ENCODE peak calls at places on chromosomes 2 and 18, in five cellular contexts. One of them, this sample, is unnamed.

GRCh38 chr18:13488281-13488929 is 238.0 kb downstream of the FAM210A start:
- DNase-seq in H1: no peak
- DNase-seq in HepG2: no peak
- DNase-seq in HCT116: no peak
- DNase-seq in GM12878: no peak
- DNase-seq in this sample: no peak

GRCh38 chr18:55102508-55102907 is 143.2 kb upstream of the CCDC68 start:
- DNase-seq in HCT116: no peak
- DNase-seq in GM12878: no peak
- DNase-seq in HepG2: no peak
- DNase-seq in H1: no peak
- DNase-seq in this sample: no peak

GRCh38 chr18:75678662-75679061 is 251.2 kb upstream of the SMIM21 start:
- DNase-seq in HCT116: no peak
- DNase-seq in H1: no peak
- DNase-seq in HepG2: no peak
- DNase-seq in GM12878: no peak
- DNase-seq in this sample: no peak

GRCh38 chr18:45316127-45316526 is 299.1 kb upstream of the SLC14A2 start:
- DNase-seq in GM12878: no peak
- DNase-seq in HepG2: no peak
- DNase-seq in HCT116: no peak
- DNase-seq in H1: no peak
- DNase-seq in this sample: no peak

GRCh38 chr2:241546771-241547498 is 11.6 kb upstream of the BOK start:
- DNase-seq in H1: no peak
- DNase-seq in HCT116: no peak
- DNase-seq in GM12878: no peak
- DNase-seq in HepG2: peak
- DNase-seq in this sample: no peak

GRCh38 chr2:138922973-138923563 is 142.9 kb upstream of the NXPH2 start:
- DNase-seq in H1: no peak
- DNase-seq in HCT116: peak
- DNase-seq in HepG2: peak
- DNase-seq in GM12878: no peak
- DNase-seq in this sample: peak

GRCh38 chr2:37816036-37816435 is 109.1 kb upstream of the RMDN2 start:
- DNase-seq in HCT116: no peak
- DNase-seq in H1: no peak
- DNase-seq in GM12878: no peak
- DNase-seq in HepG2: no peak
- DNase-seq in this sample: no peak

GRCh38 chr2:1297376-1298159 is 115.7 kb upstream of the TPO start:
- DNase-seq in HCT116: no peak
- DNase-seq in HepG2: no peak
- DNase-seq in H1: no peak
- DNase-seq in GM12878: no peak
- DNase-seq in this sample: no peak

GRCh38 chr2:207711750-207712487 is 479 bp downstream of the CCNYL1 start:
- DNase-seq in HepG2: no peak
- DNase-seq in HCT116: no peak
- DNase-seq in GM12878: no peak
- DNase-seq in H1: no peak
- DNase-seq in this sample: peak

GRCh38 chr2:207704031-207704430 is 7.4 kb upstream of the CCNYL1 start:
- DNase-seq in HCT116: no peak
- DNase-seq in H1: no peak
- DNase-seq in HepG2: no peak
- DNase-seq in GM12878: no peak
- DNase-seq in this sample: no peak

GRCh38 chr2:207710814-207711740 is at the start of gene CCNYL1:
- DNase-seq in HepG2: peak
- DNase-seq in GM12878: peak
- DNase-seq in H1: peak
- DNase-seq in HCT116: peak
- DNase-seq in this sample: peak

GRCh38 chr2:207706936-207707860 is 4.2 kb upstream of the CCNYL1 start:
- DNase-seq in GM12878: no peak
- DNase-seq in H1: no peak
- DNase-seq in HepG2: no peak
- DNase-seq in HCT116: no peak
- DNase-seq in this sample: no peak
- TF ChIP-seq JUND in GM12878: no peak
- TF ChIP-seq JUND in H1: no peak
- TF ChIP-seq JUND in HepG2: no peak
- TF ChIP-seq JUND in HCT116: no peak
- TF ChIP-seq JUND in this sample: no peak

GRCh38 chr2:165745916-165746315 is 48.1 kb downstream of the GALNT3 start:
- DNase-seq in HCT116: no peak
- DNase-seq in GM12878: no peak
- DNase-seq in H1: no peak
- DNase-seq in HepG2: no peak
- DNase-seq in this sample: no peak
- TF ChIP-seq JUND in HCT116: no peak
- TF ChIP-seq JUND in GM12878: no peak
- TF ChIP-seq JUND in H1: no peak
- TF ChIP-seq JUND in HepG2: no peak
- TF ChIP-seq JUND in this sample: no peak

DNA sequence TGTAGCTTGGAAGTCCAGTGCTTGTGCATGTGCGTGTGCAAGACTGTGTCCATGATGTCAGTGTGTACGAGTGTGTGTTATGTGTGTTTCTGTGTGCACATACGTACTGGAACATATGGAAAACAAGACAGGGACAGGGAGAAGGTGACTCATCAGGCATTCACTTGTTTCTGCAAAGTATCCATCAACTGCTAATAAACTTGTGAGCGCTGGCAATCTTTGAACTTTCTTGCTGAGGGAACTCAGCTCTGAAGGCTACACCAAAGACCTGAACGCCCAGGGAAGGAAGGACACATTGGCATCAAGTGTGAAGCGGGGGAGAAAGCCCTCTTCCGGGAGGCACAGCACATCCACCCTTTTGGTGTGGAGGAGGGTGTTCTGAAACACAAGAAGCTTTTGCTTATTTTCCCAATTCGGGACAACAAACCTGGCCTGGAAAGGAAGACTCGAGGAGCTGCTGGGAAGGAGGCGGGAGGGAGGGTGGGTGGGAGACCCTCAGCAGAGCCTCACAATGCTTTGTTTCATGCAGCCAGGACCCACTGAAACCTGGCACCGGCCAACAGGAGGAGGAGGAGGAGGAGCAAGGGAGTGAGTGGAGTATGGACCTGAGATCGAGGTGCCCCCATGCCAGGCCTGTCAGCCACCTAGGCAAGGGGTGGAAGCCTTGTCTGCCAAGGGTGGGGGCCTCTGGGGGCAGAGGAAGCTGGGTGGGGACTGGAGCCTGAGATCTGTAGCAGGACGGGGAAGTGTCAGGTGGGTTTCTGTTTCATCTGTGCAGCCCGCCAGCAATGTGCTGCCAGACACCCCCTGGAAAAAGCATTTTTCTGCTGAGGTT is 26.8 kb downstream of the SMAD7 start:
- DNase-seq in H1: no peak
- DNase-seq in HCT116: no peak
- DNase-seq in GM12878: no peak
- DNase-seq in HepG2: no peak
- DNase-seq in this sample: no peak
- TF ChIP-seq JUND in H1: no peak
- TF ChIP-seq JUND in HCT116: no peak
- TF ChIP-seq JUND in GM12878: no peak
- TF ChIP-seq JUND in HepG2: no peak
- TF ChIP-seq JUND in this sample: no peak

DNA sequence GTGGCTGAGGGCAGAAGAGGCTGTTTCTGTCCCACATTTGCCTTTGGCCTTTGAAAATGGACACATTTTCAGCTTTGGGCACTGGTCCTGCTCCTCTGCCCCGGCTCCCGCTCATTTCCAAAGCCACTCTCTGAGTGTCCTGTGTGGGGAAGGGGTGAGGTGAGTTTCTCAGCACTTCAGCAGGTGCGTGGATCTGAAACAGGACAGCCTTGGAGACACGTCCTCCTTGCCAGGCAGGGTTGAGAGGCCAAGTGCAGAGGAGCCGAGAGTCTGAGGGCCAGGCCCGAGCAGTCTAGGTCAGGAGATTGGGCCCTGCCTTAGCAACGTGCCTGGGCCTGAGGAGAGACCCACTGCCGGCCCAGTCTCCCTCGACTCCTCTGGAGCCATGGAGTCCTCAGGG is 21.9 kb upstream of the ALPI start:
- DNase-seq in HepG2: no peak
- DNase-seq in HCT116: no peak
- DNase-seq in H1: no peak
- DNase-seq in GM12878: no peak
- DNase-seq in this sample: no peak
- TF ChIP-seq JUND in HepG2: no peak
- TF ChIP-seq JUND in HCT116: no peak
- TF ChIP-seq JUND in H1: no peak
- TF ChIP-seq JUND in GM12878: no peak
- TF ChIP-seq JUND in this sample: no peak

GRCh38 chr2:17571681-17572080 is 31.2 kb downstream of the VSNL1 start:
- DNase-seq in HCT116: no peak
- DNase-seq in GM12878: no peak
- DNase-seq in H1: no peak
- DNase-seq in HepG2: no peak
- DNase-seq in this sample: no peak
- TF ChIP-seq JUND in HCT116: no peak
- TF ChIP-seq JUND in GM12878: no peak
- TF ChIP-seq JUND in H1: no peak
- TF ChIP-seq JUND in HepG2: no peak
- TF ChIP-seq JUND in this sample: no peak

GRCh38 chr2:180006236-180006635 is 861 bp downstream of the CWC22 start:
- DNase-seq in H1: no peak
- DNase-seq in GM12878: no peak
- DNase-seq in HepG2: no peak
- DNase-seq in HCT116: no peak
- DNase-seq in this sample: no peak
- TF ChIP-seq JUND in H1: no peak
- TF ChIP-seq JUND in GM12878: no peak
- TF ChIP-seq JUND in HepG2: no peak
- TF ChIP-seq JUND in HCT116: no peak
- TF ChIP-seq JUND in this sample: no peak

GRCh38 chr2:181680937-181681811 is 857 bp upstream of the NEUROD1 start:
- DNase-seq in HCT116: no peak
- DNase-seq in H1: peak
- DNase-seq in HepG2: no peak
- DNase-seq in GM12878: no peak
- DNase-seq in this sample: no peak

GRCh38 chr2:181683518-181684453 is 3.5 kb upstream of the NEUROD1 start:
- DNase-seq in HepG2: no peak
- DNase-seq in GM12878: no peak
- DNase-seq in HCT116: peak
- DNase-seq in H1: peak
- DNase-seq in this sample: no peak

GRCh38 chr2:181682026-181682789 is 1.9 kb upstream of the NEUROD1 start:
- DNase-seq in HepG2: no peak
- DNase-seq in HCT116: no peak
- DNase-seq in H1: peak
- DNase-seq in GM12878: no peak
- DNase-seq in this sample: no peak

GRCh38 chr2:181684454-181685149 is 4.3 kb upstream of the NEUROD1 start:
- DNase-seq in HCT116: no peak
- DNase-seq in H1: no peak
- DNase-seq in HepG2: no peak
- DNase-seq in GM12878: no peak
- DNase-seq in this sample: no peak

GRCh38 chr2:181682795-181683517 is 2.6 kb upstream of the NEUROD1 start:
- DNase-seq in GM12878: no peak
- DNase-seq in HCT116: no peak
- DNase-seq in HepG2: no peak
- DNase-seq in H1: no peak
- DNase-seq in this sample: no peak
- TF ChIP-seq JUND in GM12878: no peak
- TF ChIP-seq JUND in HCT116: no peak
- TF ChIP-seq JUND in HepG2: no peak
- TF ChIP-seq JUND in H1: no peak
- TF ChIP-seq JUND in this sample: no peak

This sample was measured in T47D.